ENCODE peak calls at places on chromosomes 6 and 20, in eight cellular contexts. One of them, this sample, is unnamed.

GRCh38 chr6:144758602-144759001 is 473.5 kb downstream of the UTRN start:
- DNase-seq in EH: peak
- DNase-seq in endothelial cell: no peak
- DNase-seq in mesendoderm: no peak
- DNase-seq in GM23338: no peak
- DNase-seq in H7: no peak
- DNase-seq in foreskin melanocyte: no peak
- DNase-seq in ACHN: peak
- DNase-seq in this sample: peak

GRCh38 chr20:17643531-17644188 is 38.4 kb downstream of the RRBP1 start:
- DNase-seq in H7: no peak
- DNase-seq in endothelial cell: no peak
- DNase-seq in EH: no peak
- DNase-seq in mesendoderm: no peak
- DNase-seq in GM23338: no peak
- DNase-seq in foreskin melanocyte: no peak
- DNase-seq in ACHN: no peak
- DNase-seq in this sample: no peak

GRCh38 chr6:138944412-138944811 is 43.6 kb downstream of the REPS1 start:
- DNase-seq in H7: no peak
- DNase-seq in GM23338: no peak
- DNase-seq in endothelial cell: no peak
- DNase-seq in foreskin melanocyte: no peak
- DNase-seq in mesendoderm: peak
- DNase-seq in EH: peak
- DNase-seq in ACHN: peak
- DNase-seq in this sample: peak

GRCh38 chr6:131946404-131946991 is 4.7 kb downstream of the CCN2 start:
- DNase-seq in foreskin melanocyte: no peak
- DNase-seq in mesendoderm: peak
- DNase-seq in ACHN: peak
- DNase-seq in EH: peak
- DNase-seq in H7: no peak
- DNase-seq in endothelial cell: no peak
- DNase-seq in GM23338: peak
- DNase-seq in this sample: peak

GRCh38 chr6:122726649-122727048 is 52.9 kb upstream of the FABP7 start:
- DNase-seq in endothelial cell: peak
- DNase-seq in EH: peak
- DNase-seq in H7: peak
- DNase-seq in foreskin melanocyte: no peak
- DNase-seq in GM23338: peak
- DNase-seq in ACHN: peak
- DNase-seq in mesendoderm: peak
- DNase-seq in this sample: peak

GRCh38 chr6:111874030-111874425 is 776 bp upstream of the FYN start:
- DNase-seq in EH: peak
- DNase-seq in foreskin melanocyte: no peak
- DNase-seq in endothelial cell: peak
- DNase-seq in mesendoderm: no peak
- DNase-seq in H7: no peak
- DNase-seq in ACHN: no peak
- DNase-seq in GM23338: peak
- DNase-seq in this sample: no peak

GRCh38 chr6:2518029-2518428 is 232.7 kb downstream of the MYLK4 start:
- DNase-seq in GM23338: no peak
- DNase-seq in EH: no peak
- DNase-seq in ACHN: no peak
- DNase-seq in endothelial cell: no peak
- DNase-seq in foreskin melanocyte: peak
- DNase-seq in mesendoderm: no peak
- DNase-seq in H7: no peak
- DNase-seq in this sample: no peak

GRCh38 chr6:100691972-100692371 is 189.2 kb downstream of the ASCC3 start:
- DNase-seq in endothelial cell: no peak
- DNase-seq in GM23338: no peak
- DNase-seq in ACHN: no peak
- DNase-seq in foreskin melanocyte: no peak
- DNase-seq in EH: peak
- DNase-seq in mesendoderm: no peak
- DNase-seq in H7: no peak
- DNase-seq in this sample: no peak

GRCh38 chr6:170212051-170212756 is 78.7 kb downstream of the DLL1 start:
- DNase-seq in GM23338: no peak
- DNase-seq in foreskin melanocyte: no peak
- DNase-seq in EH: no peak
- DNase-seq in endothelial cell: peak
- DNase-seq in ACHN: no peak
- DNase-seq in mesendoderm: no peak
- DNase-seq in H7: peak
- DNase-seq in this sample: no peak

GRCh38 chr20:39210331-39211074 is 248.4 kb downstream of the DHX35 start:
- DNase-seq in EH: no peak
- DNase-seq in ACHN: no peak
- DNase-seq in mesendoderm: no peak
- DNase-seq in H7: no peak
- DNase-seq in endothelial cell: no peak
- DNase-seq in GM23338: peak
- DNase-seq in foreskin melanocyte: no peak
- DNase-seq in this sample: no peak

GRCh38 chr6:29764422-29765196 is 41.4 kb downstream of the HLA-F start:
- DNase-seq in foreskin melanocyte: no peak
- DNase-seq in H7: no peak
- DNase-seq in ACHN: no peak
- DNase-seq in mesendoderm: no peak
- DNase-seq in EH: peak
- DNase-seq in GM23338: no peak
- DNase-seq in endothelial cell: no peak
- DNase-seq in this sample: no peak